ENCODE peak calls at places on chromosomes 4 and X, in five cellular contexts. C, J, B, G and L are unnamed samples.

GRCh38 chr4:17232575-17233253 is 279.2 kb downstream of the QDPR start:
- DNase-seq in C (no peak), J (no peak), G (peak; percentile 67), B (no peak), L (no peak)

GRCh38 chrX:65652098-65652497 is 15.4 kb upstream of the MSN start:
- DNase-seq in B (no peak), J (no peak), C (no peak), G (no peak), L (no peak)

GRCh38 chr4:2457481-2458295 is 11.2 kb upstream of the RNF4 start:
- DNase-seq in G (no peak), C (no peak), J (no peak), B (no peak), L (no peak)

GRCh38 chr4:87014284-87014782 is 79.5 kb downstream of the AFF1 start:
- DNase-seq in J (no peak), C (no peak), B (no peak), G (no peak), L (no peak)

GRCh38 chrX:132876509-132876837 is 82.0 kb downstream of the HS6ST2 start:
- DNase-seq in C (no peak), J (no peak), B (peak; percentile 13), G (no peak), L (peak; percentile 10)

GRCh38 chr4:186587416-186588018 is 32.1 kb upstream of the MTNR1A start:
- DNase-seq in G (peak; percentile 64), J (peak; percentile 26), C (peak; percentile 67), B (no peak), L (peak; percentile 22)

GRCh38 chr4:58688603-58689002 is 1578.4 kb upstream of the IGFBP7 start:
- DNase-seq in G (no peak), C (no peak), J (peak; percentile 16), B (no peak), L (no peak)

GRCh38 chr4:2105559-2105958 is 46.4 kb downstream of the NAT8L start:
- DNase-seq in B (no peak), G (peak; percentile 61), C (no peak), J (no peak), L (no peak)

GRCh38 chr4:85681194-85681803 is 206.3 kb downstream of the ARHGAP24 start:
- DNase-seq in J (no peak), B (no peak), G (peak; percentile 97), C (no peak), L (no peak)

GRCh38 chr4:40506066-40506465 is 123.6 kb downstream of the RBM47 start:
- DNase-seq in C (no peak), G (no peak), B (no peak), J (no peak), L (no peak)

GRCh38 chr4:124212835-124213640 is 499.5 kb downstream of the ANKRD50 start:
- DNase-seq in G (peak; percentile 45), J (no peak), C (no peak), B (no peak), L (no peak)

GRCh38 chrX:118677318-118677717 is 50.1 kb upstream of the IL13RA1 start:
- DNase-seq in C (no peak), B (no peak), G (no peak), J (no peak), L (no peak)

GRCh38 chr4:112156546-112156945 is 11.3 kb downstream of the FAM241A start:
- DNase-seq in G (no peak), C (no peak), J (no peak), B (no peak), L (no peak)

GRCh38 chr4:113781439-113782040 is 20.0 kb upstream of the CAMK2D start:
- DNase-seq in G (peak; percentile 66), J (peak; percentile 23), B (peak; percentile 23), C (no peak), L (no peak)

GRCh38 chrX:74422576-74423288 is 1.4 kb downstream of the SLC16A2 start:
- DNase-seq in B (peak; percentile 14), J (peak; percentile 44), G (peak; percentile 50), C (peak; percentile 42), L (peak; percentile 63)

GRCh38 chr4:140004580-140005314 is 149.2 kb downstream of the MAML3 start:
- DNase-seq in C (no peak), B (peak; percentile 61), G (peak; percentile 56), J (peak; percentile 88), L (peak; percentile 27)

GRCh38 chr4:77695769-77696168 is 90.1 kb downstream of the CXCL13 start:
- DNase-seq in G (peak; percentile 97), B (no peak), J (no peak), C (no peak), L (no peak)

GRCh38 chrX:2897311-2897689 is 31.8 kb downstream of the ARSD start:
- DNase-seq in G (no peak), B (no peak), C (no peak), J (no peak), L (no peak)

GRCh38 chr4:58515206-58515605 is 1405.0 kb upstream of the IGFBP7 start:
- DNase-seq in G (no peak), J (no peak), C (no peak), B (no peak), L (peak; percentile 63)

GRCh38 chrX:54447461-54447860 is 7.3 kb downstream of the TSR2 start:
- DNase-seq in B (no peak), G (peak; percentile 11), C (no peak), J (no peak), L (peak; percentile 17)

GRCh38 chr4:153634737-153635353 is 49.2 kb upstream of the TLR2 start:
- DNase-seq in B (no peak), C (no peak), J (no peak), G (peak; percentile 56), L (no peak)

GRCh38 chr4:183540498-183540953 is 35.7 kb downstream of the ING2 start:
- DNase-seq in J (no peak), B (no peak), C (no peak), G (no peak), L (no peak)

GRCh38 chr4:16757080-16757521 is 141.3 kb downstream of the LDB2 start:
- DNase-seq in G (peak; percentile 40), J (no peak), B (no peak), C (no peak), L (no peak)

GRCh38 chr4:183541081-183542045 is 36.5 kb downstream of the ING2 start:
- DNase-seq in G (peak; percentile 16), B (no peak), J (peak; percentile 44), C (no peak), L (peak; percentile 39)

GRCh38 chrX:153707406-153707805 is 16.8 kb downstream of the BCAP31 start:
- DNase-seq in G (no peak), C (no peak), B (no peak), J (no peak), L (no peak)

GRCh38 chr4:140257461-140258305 is 103.7 kb upstream of the MAML3 start:
- DNase-seq in G (peak; percentile 53), J (peak; percentile 85), B (no peak), C (no peak), L (no peak)

GRCh38 chr4:112951362-112951962 is 98.0 kb upstream of the ANK2 start:
- DNase-seq in G (peak; percentile 34), C (no peak), B (peak; percentile 17), J (peak; percentile 22), L (peak; percentile 15)

GRCh38 chrX:47936940-47937317 is 66.9 kb downstream of the ZNF182 start:
- DNase-seq in G (no peak), C (no peak), J (no peak), B (no peak), L (no peak)

GRCh38 chr4:56743550-56743949 is 62.5 kb upstream of the HOPX start:
- DNase-seq in J (no peak), B (peak; percentile 84), G (no peak), C (no peak), L (peak; percentile 88)

GRCh38 chr4:2954358-2955185 is 8.6 kb downstream of the NOP14 start:
- DNase-seq in C (peak; percentile 89), B (no peak), J (no peak), G (no peak), L (no peak)

GRCh38 chr4:88900432-88900831 is 156.6 kb downstream of the FAM13A start:
- DNase-seq in C (no peak), B (no peak), J (no peak), G (peak; percentile 64), L (no peak)

GRCh38 chr4:106238819-106239420 is 77.1 kb downstream of the TBCK start:
- DNase-seq in B (peak; percentile 6), G (peak; percentile 49), C (no peak), J (peak; percentile 5), L (no peak)

GRCh38 chr4:153023692-153024394 is 87.7 kb downstream of the FHDC1 start:
- DNase-seq in J (no peak), G (no peak), B (peak; percentile 41), C (no peak), L (peak; percentile 81)

GRCh38 chr4:132097046-132097445 is 1052.0 kb upstream of the PCDH10 start:
- DNase-seq in C (no peak), J (no peak), B (no peak), G (no peak), L (no peak)

GRCh38 chr4:3829954-3830773 is 64.0 kb downstream of the ADRA2C start:
- DNase-seq in C (no peak), B (no peak), J (no peak), G (no peak), L (peak; percentile 23)

GRCh38 chrX:154784149-154784985 is 20.9 kb downstream of the MPP1 start:
- DNase-seq in J (no peak), B (no peak), G (no peak), C (no peak), L (no peak)